ENCODE peak calls at places on chromosome 20, in four cellular contexts. One of them, this sample, is unnamed.

GRCh38 chr20:60851826-60852704 is 400.0 kb upstream of the CDH4 start:
- DNase-seq in heart left ventricle: no peak
- DNase-seq in body of pancreas: peak
- DNase-seq in gastrocnemius medialis: no peak
- DNase-seq in this sample: no peak

GRCh38 chr20:44858959-44859358 is 26.5 kb upstream of the YWHAB start:
- DNase-seq in heart left ventricle: no peak
- DNase-seq in body of pancreas: no peak
- DNase-seq in gastrocnemius medialis: no peak
- DNase-seq in this sample: no peak

GRCh38 chr20:46204594-46205205 is 86.6 kb downstream of the CD40 start:
- DNase-seq in heart left ventricle: no peak
- DNase-seq in body of pancreas: no peak
- DNase-seq in gastrocnemius medialis: no peak
- DNase-seq in this sample: no peak

GRCh38 chr20:34302723-34303528 is at the start of gene AHCY:
- DNase-seq in heart left ventricle: peak
- DNase-seq in body of pancreas: peak
- DNase-seq in gastrocnemius medialis: peak
- DNase-seq in this sample: peak

GRCh38 chr20:21396045-21396893 is 1.1 kb downstream of the NKX2-4 start:
- DNase-seq in heart left ventricle: no peak
- DNase-seq in body of pancreas: no peak
- DNase-seq in gastrocnemius medialis: no peak
- DNase-seq in this sample: no peak

GRCh38 chr20:37917436-37917835 is 14.5 kb downstream of the VSTM2L start:
- DNase-seq in heart left ventricle: no peak
- DNase-seq in body of pancreas: no peak
- DNase-seq in gastrocnemius medialis: no peak
- DNase-seq in this sample: no peak

GRCh38 chr20:21633829-21634228 is 71.6 kb upstream of the PAX1 start:
- DNase-seq in heart left ventricle: no peak
- DNase-seq in body of pancreas: no peak
- DNase-seq in gastrocnemius medialis: no peak
- DNase-seq in this sample: no peak

GRCh38 chr20:13009682-13010406 is 1.1 kb downstream of the SPTLC3 start:
- DNase-seq in heart left ventricle: no peak
- DNase-seq in body of pancreas: peak
- DNase-seq in gastrocnemius medialis: no peak
- DNase-seq in this sample: no peak

GRCh38 chr20:6976535-6976934 is 209.0 kb downstream of the BMP2 start:
- DNase-seq in heart left ventricle: no peak
- DNase-seq in body of pancreas: no peak
- DNase-seq in gastrocnemius medialis: no peak
- DNase-seq in this sample: no peak

GRCh38 chr20:54323227-54323734 is 115.4 kb downstream of the PFDN4 start:
- DNase-seq in heart left ventricle: no peak
- DNase-seq in body of pancreas: no peak
- DNase-seq in gastrocnemius medialis: no peak
- DNase-seq in this sample: no peak

GRCh38 chr20:1392693-1393506 is at the start of gene FKBP1A:
- DNase-seq in heart left ventricle: peak
- DNase-seq in body of pancreas: peak
- DNase-seq in gastrocnemius medialis: peak
- DNase-seq in this sample: peak
- TF ChIP-seq POLR2A in heart left ventricle: peak
- TF ChIP-seq POLR2A in body of pancreas: peak
- TF ChIP-seq POLR2A in gastrocnemius medialis: peak
- TF ChIP-seq POLR2A in this sample: peak

GRCh38 chr20:57717797-57718196 is 8.0 kb upstream of the PMEPA1 start:
- DNase-seq in heart left ventricle: no peak
- DNase-seq in body of pancreas: no peak
- DNase-seq in gastrocnemius medialis: no peak
- DNase-seq in this sample: no peak
- TF ChIP-seq POLR2A in heart left ventricle: no peak
- TF ChIP-seq POLR2A in body of pancreas: no peak
- TF ChIP-seq POLR2A in gastrocnemius medialis: no peak
- TF ChIP-seq POLR2A in this sample: no peak

GRCh38 chr20:50744143-50744792 is 12.9 kb downstream of the PARD6B start:
- DNase-seq in heart left ventricle: peak
- DNase-seq in body of pancreas: peak
- DNase-seq in gastrocnemius medialis: peak
- DNase-seq in this sample: peak
- TF ChIP-seq POLR2A in heart left ventricle: no peak
- TF ChIP-seq POLR2A in body of pancreas: no peak
- TF ChIP-seq POLR2A in gastrocnemius medialis: no peak
- TF ChIP-seq POLR2A in this sample: no peak

DNA sequence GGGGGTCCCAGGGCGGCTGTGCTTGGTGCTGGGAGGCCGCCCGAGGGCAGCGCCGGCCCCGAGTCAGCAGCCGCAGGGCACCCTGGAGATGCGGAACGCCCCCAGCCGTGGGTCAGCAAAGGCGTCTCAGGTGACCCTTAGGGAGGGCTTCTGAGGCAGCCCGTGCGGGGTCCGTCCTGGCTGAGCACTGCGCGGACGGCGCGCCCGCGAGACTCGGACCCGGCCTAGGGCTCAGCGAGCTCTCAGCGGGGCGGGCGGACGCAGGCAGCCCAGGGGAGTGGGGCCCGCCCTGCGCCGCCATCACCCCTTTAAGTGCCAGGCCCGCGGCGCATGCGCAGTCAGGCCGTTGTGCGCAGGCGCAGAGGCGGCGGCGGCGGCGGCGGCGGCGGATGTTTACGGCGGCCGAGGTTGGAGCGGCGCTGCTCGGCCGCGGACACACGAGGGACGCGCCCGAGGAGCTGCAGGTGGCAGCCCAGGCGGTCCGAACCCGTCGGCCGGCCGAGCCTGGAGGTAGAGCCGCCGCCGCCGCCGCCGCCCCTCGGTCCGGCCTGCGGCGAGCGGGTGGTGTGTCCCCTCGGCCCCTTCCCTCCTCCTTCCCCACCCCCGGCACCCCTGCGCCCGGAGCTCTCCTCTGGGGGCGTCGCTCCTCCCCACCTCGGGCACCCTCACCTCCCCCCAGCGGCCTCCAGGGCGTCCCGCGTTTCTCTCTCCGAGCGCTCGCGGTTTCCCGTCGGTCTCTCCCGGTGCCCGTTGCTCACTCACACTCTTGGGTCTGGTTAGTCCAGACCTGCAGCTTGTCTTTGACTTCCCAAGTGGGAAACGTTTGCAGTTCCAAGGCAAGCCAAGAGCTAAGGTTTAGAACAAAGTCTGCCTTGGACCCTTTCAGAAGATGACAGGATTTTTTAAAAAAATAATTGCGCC is at the start of gene PCMTD2:
- DNase-seq in heart left ventricle: peak
- DNase-seq in body of pancreas: peak
- DNase-seq in gastrocnemius medialis: peak
- DNase-seq in this sample: peak
- TF ChIP-seq POLR2A in heart left ventricle: no peak
- TF ChIP-seq POLR2A in body of pancreas: peak
- TF ChIP-seq POLR2A in gastrocnemius medialis: peak
- TF ChIP-seq POLR2A in this sample: peak

DNA sequence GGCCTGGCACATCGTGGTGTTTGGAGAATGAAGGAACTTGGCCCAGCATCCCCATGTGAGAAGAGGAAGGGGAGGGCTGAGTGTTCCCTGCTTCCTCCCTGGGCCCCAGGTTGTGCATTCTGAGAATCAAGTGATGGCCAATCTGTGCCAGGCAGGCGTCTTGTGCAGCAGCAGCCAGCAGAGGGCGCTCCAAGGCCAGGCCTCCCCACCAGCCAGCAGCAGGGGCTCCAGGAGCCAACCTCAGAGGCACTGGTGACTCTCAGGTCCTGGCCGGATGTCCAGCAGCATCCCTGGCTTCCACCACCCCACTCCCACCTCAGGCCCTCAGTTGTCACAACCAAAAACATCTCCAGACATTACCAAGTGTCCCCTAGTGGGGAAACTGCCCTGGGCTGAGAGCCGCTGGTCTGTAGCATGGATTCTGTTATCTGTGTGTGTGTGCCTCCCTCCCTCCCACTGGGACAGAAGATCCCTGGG is 192.0 kb downstream of the PREX1 start:
- DNase-seq in heart left ventricle: peak
- DNase-seq in body of pancreas: no peak
- DNase-seq in gastrocnemius medialis: no peak
- DNase-seq in this sample: peak
- TF ChIP-seq POLR2A in heart left ventricle: no peak
- TF ChIP-seq POLR2A in body of pancreas: no peak
- TF ChIP-seq POLR2A in gastrocnemius medialis: no peak
- TF ChIP-seq POLR2A in this sample: no peak

GRCh38 chr20:2462484-2462883 is 8.1 kb downstream of the SNRPB start:
- DNase-seq in heart left ventricle: no peak
- DNase-seq in body of pancreas: no peak
- DNase-seq in gastrocnemius medialis: no peak
- DNase-seq in this sample: no peak
- TF ChIP-seq POLR2A in heart left ventricle: no peak
- TF ChIP-seq POLR2A in body of pancreas: no peak
- TF ChIP-seq POLR2A in gastrocnemius medialis: no peak
- TF ChIP-seq POLR2A in this sample: no peak

DNA sequence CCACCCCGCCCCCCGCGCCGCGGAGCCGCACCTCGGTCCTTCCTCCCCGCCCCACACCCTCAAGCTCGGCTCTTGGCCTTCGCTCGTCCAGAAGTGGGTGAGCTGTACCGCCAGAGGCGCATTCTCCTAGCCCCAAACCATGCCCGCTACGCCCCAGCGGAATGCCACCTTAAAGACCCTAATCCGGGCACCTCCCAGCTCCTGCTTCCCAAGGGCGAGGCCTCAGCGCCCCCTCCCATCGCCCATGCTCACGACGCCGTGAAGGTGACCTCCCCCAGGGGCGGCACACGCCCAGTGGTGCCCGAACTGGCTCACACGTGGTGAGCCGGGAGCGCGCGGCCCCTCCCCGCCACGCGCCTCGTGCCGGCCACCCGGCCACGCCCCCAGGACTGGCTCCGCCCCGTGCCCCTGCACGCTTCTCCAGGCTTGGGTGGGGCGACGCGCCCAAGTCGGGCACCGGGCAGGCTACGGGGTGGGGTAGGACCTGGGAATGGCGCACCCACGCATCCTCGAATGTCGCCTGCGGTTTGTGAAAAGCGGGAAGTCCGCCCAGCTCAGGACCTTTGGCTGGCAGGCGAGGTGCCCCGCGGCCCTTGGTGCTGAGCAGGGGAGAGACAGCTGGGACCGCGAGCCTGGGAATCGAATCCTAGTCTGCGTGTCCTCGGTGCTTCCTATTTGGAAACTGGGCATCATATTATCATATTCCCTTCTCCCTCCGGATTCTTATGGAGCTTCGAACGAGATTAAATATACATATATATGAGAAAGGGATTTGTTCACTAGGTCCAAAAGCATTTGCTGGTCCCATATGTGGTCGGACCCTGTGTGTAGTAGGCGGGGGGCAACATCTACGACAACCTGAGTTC is 942 bp upstream of the SOX12 start:
- DNase-seq in heart left ventricle: peak
- DNase-seq in body of pancreas: peak
- DNase-seq in gastrocnemius medialis: peak
- DNase-seq in this sample: peak
- TF ChIP-seq POLR2A in heart left ventricle: no peak
- TF ChIP-seq POLR2A in body of pancreas: peak
- TF ChIP-seq POLR2A in gastrocnemius medialis: peak
- TF ChIP-seq POLR2A in this sample: peak

GRCh38 chr20:1312904-1313235 is 16.1 kb downstream of the SDCBP2 start:
- DNase-seq in heart left ventricle: no peak
- DNase-seq in body of pancreas: no peak
- DNase-seq in gastrocnemius medialis: no peak
- DNase-seq in this sample: no peak
- TF ChIP-seq POLR2A in heart left ventricle: no peak
- TF ChIP-seq POLR2A in body of pancreas: no peak
- TF ChIP-seq POLR2A in gastrocnemius medialis: no peak
- TF ChIP-seq POLR2A in this sample: no peak

This sample was measured in right lobe of liver.